ENCODE peak calls at places on chromosomes 3 and 15, in ten cellular contexts. K, B, E, J, D, S, X, Q, P and Z are unnamed samples.

GRCh38 chr3:136778865-136779264 is 26.7 kb upstream of the STAG1 start:
- ATAC-seq in Q (no peak), J (no peak), P (peak), B (no peak), D (no peak), K (no peak), S (no peak), E (no peak), X (no peak), Z (peak)

GRCh38 chr15:88852476-88852875 is 42.9 kb downstream of the HAPLN3 start:
- ATAC-seq in Q (no peak), D (no peak), B (no peak), S (no peak), P (no peak), E (no peak), J (no peak), X (no peak), K (no peak), Z (no peak)

GRCh38 chr3:99857278-99857677 is 39.6 kb downstream of the CMSS1 start:
- ATAC-seq in S (peak), X (no peak), Q (no peak), E (no peak), J (no peak), D (no peak), P (no peak), K (no peak), B (no peak), Z (no peak)

GRCh38 chr15:46411900-46412299 is 777.1 kb downstream of the SQOR start:
- ATAC-seq in X (no peak), D (no peak), S (no peak), K (no peak), J (no peak), B (no peak), E (no peak), Q (no peak), P (no peak), Z (no peak)

GRCh38 chr15:55197362-55197705 is 593 bp upstream of the RSL24D1 start:
- ATAC-seq in K (no peak), S (no peak), X (no peak), Q (no peak), J (peak), D (peak), B (no peak), E (peak), P (no peak), Z (peak)

GRCh38 chr15:101148166-101148880 is 103.5 kb downstream of the CHSY1 start:
- ATAC-seq in Q (peak), X (peak), K (no peak), P (no peak), J (no peak), D (no peak), S (no peak), B (peak), E (no peak), Z (no peak)

GRCh38 chr3:100761211-100761921 is 52.1 kb downstream of the TFG start:
- ATAC-seq in S (peak), P (peak), K (no peak), B (peak), J (peak), Q (peak), X (no peak), D (peak), E (peak), Z (peak)

GRCh38 chr15:90190606-90191343 is 10.4 kb upstream of the SEMA4B start:
- ATAC-seq in S (no peak), D (no peak), P (peak), E (no peak), B (no peak), K (no peak), J (peak), X (peak), Q (no peak), Z (no peak)

GRCh38 chr3:19272296-19272695 is 124.0 kb downstream of the KCNH8 start:
- ATAC-seq in D (no peak), J (no peak), Q (no peak), B (no peak), P (no peak), X (no peak), S (no peak), K (no peak), E (no peak), Z (no peak)

GRCh38 chr3:73568371-73568862 is 56.3 kb downstream of the PDZRN3 start:
- ATAC-seq in K (no peak), J (no peak), P (no peak), B (peak), X (no peak), S (no peak), Q (no peak), D (no peak), E (no peak), Z (no peak)

GRCh38 chr3:176950743-176951142 is 246.5 kb downstream of the TBL1XR1 start:
- ATAC-seq in P (peak), J (peak), S (no peak), K (no peak), Q (no peak), D (peak), X (no peak), E (peak), B (peak), Z (no peak)

GRCh38 chr3:139934557-139935070 is 371 bp upstream of the CLSTN2 start:
- ATAC-seq in E (no peak), J (peak), P (peak), K (peak), B (peak), S (peak), Q (peak), D (peak), X (peak), Z (peak)

GRCh38 chr15:92954578-92954977 is 54.5 kb downstream of the CHD2 start:
- ATAC-seq in E (no peak), P (no peak), D (no peak), S (no peak), B (no peak), X (no peak), J (no peak), K (no peak), Q (peak), Z (peak)

GRCh38 chr3:65936908-65937638 is 101.6 kb downstream of the MAGI1 start:
- ATAC-seq in P (no peak), E (no peak), J (no peak), S (no peak), Q (peak), K (peak), D (no peak), X (no peak), B (peak), Z (no peak)

GRCh38 chr15:98124576-98124975 is 164.1 kb downstream of the ARRDC4 start:
- ATAC-seq in S (no peak), J (no peak), D (no peak), X (no peak), P (peak), Q (no peak), B (no peak), K (no peak), E (no peak), Z (no peak)

GRCh38 chr3:99843590-99844260 is 26.1 kb downstream of the CMSS1 start:
- ATAC-seq in J (peak), S (peak), B (peak), D (no peak), P (no peak), K (peak), Q (peak), X (peak), E (peak), Z (peak)

GRCh38 chr15:58458076-58458475 is 26.3 kb downstream of the LIPC start:
- ATAC-seq in X (no peak), D (no peak), S (no peak), P (no peak), J (no peak), K (no peak), E (no peak), B (peak), Q (peak), Z (no peak)

GRCh38 chr3:19226516-19226915 is 78.2 kb downstream of the KCNH8 start:
- ATAC-seq in J (no peak), S (no peak), K (no peak), E (no peak), X (no peak), Q (no peak), P (no peak), D (no peak), B (no peak), Z (no peak)

GRCh38 chr15:77045985-77046384 is 24.9 kb downstream of the TSPAN3 start:
- ATAC-seq in D (no peak), E (no peak), Q (no peak), J (no peak), B (no peak), K (no peak), S (no peak), X (no peak), P (no peak), Z (no peak)

GRCh38 chr3:79361748-79362378 is 405.9 kb downstream of the ROBO1 start:
- ATAC-seq in E (peak), D (no peak), B (no peak), S (no peak), X (no peak), P (peak), K (no peak), J (peak), Q (peak), Z (peak)

GRCh38 chr3:106573605-106574004 is 704.8 kb upstream of the CBLB start:
- ATAC-seq in S (no peak), B (no peak), P (no peak), K (no peak), E (no peak), J (no peak), Q (no peak), X (no peak), D (no peak), Z (no peak)

GRCh38 chr15:65323071-65323511 is 18.6 kb downstream of the RNU5B-1 start:
- ATAC-seq in D (no peak), P (no peak), K (no peak), J (no peak), E (no peak), B (peak), X (no peak), Q (peak), S (no peak), Z (peak)

GRCh38 chr3:162540421-162540820 is 1043.8 kb downstream of the OTOL1 start:
- ATAC-seq in D (no peak), X (no peak), S (no peak), Q (no peak), J (no peak), K (no peak), P (no peak), B (no peak), E (no peak), Z (no peak)

GRCh38 chr15:32105258-32106248 is 75.2 kb downstream of the CHRNA7 start:
- ATAC-seq in Q (no peak), B (peak), S (no peak), K (no peak), P (no peak), X (no peak), J (no peak), E (no peak), D (no peak), Z (no peak)

GRCh38 chr3:125211523-125212095 is 939 bp downstream of the SLC12A8 start:
- ATAC-seq in S (no peak), X (no peak), E (peak), B (peak), J (peak), P (peak), K (peak), D (no peak), Q (no peak), Z (no peak)

GRCh38 chr15:56982987-56983386 is 64.5 kb downstream of the TCF12 start:
- ATAC-seq in P (no peak), K (no peak), B (no peak), X (no peak), Q (peak), D (peak), E (no peak), J (no peak), S (no peak), Z (no peak)

GRCh38 chr3:71616571-71617021 is 33.1 kb upstream of the FOXP1 start:
- ATAC-seq in B (no peak), X (no peak), E (no peak), Q (no peak), S (peak), K (no peak), D (peak), J (no peak), P (no peak), Z (no peak)

GRCh38 chr15:68389936-68390790 is 41.8 kb downstream of the ITGA11 start:
- ATAC-seq in S (peak), K (no peak), J (no peak), B (peak), D (peak), X (no peak), P (peak), E (peak), Q (peak), Z (peak)

GRCh38 chr3:196292281-196292923 is 4.9 kb upstream of the PCYT1A start:
- ATAC-seq in Q (no peak), X (no peak), D (no peak), E (no peak), B (no peak), J (no peak), P (no peak), K (no peak), S (no peak), Z (no peak)

GRCh38 chr3:188631291-188632010 is 477.5 kb downstream of the LPP start:
- ATAC-seq in E (peak), B (no peak), K (no peak), J (peak), P (peak), S (peak), Q (no peak), X (no peak), D (no peak), Z (peak)

GRCh38 chr15:85404922-85405293 is 24.5 kb downstream of the AKAP13 start:
- ATAC-seq in P (peak), E (peak), K (no peak), X (no peak), Q (no peak), D (peak), B (peak), S (no peak), J (no peak), Z (peak)

GRCh38 chr15:72368895-72369294 is 6.9 kb downstream of the HEXA start:
- ATAC-seq in S (no peak), Q (peak), E (no peak), B (peak), P (no peak), D (no peak), K (no peak), X (peak), J (no peak), Z (no peak)

GRCh38 chr3:99548674-99549073 is 89.7 kb upstream of the COL8A1 start:
- ATAC-seq in K (no peak), Q (no peak), P (peak), S (no peak), D (no peak), J (no peak), X (no peak), E (no peak), B (peak), Z (no peak)

GRCh38 chr3:125055165-125055912 is 458 bp downstream of the HEG1 start:
- ATAC-seq in B (no peak), D (peak), S (peak), E (no peak), K (peak), P (no peak), Q (no peak), X (peak), J (peak), Z (peak)

GRCh38 chr15:91408476-91409076 is 308.5 kb downstream of the SV2B start:
- ATAC-seq in S (no peak), E (no peak), Q (peak), D (no peak), B (peak), P (no peak), J (no peak), X (no peak), K (peak), Z (no peak)

GRCh38 chr3:109927726-109928125 is 590.4 kb upstream of the DPPA4 start:
- ATAC-seq in S (no peak), P (no peak), X (no peak), J (no peak), D (no peak), K (no peak), B (no peak), Q (no peak), E (no peak), Z (peak)

GRCh38 chr15:35603298-35603697 is 57.3 kb upstream of the DPH6 start:
- ATAC-seq in J (no peak), P (peak), Q (no peak), D (no peak), B (no peak), K (no peak), E (peak), X (no peak), S (no peak), Z (no peak)

GRCh38 chr3:72889310-72890165 is 1.7 kb downstream of the GXYLT2 start:
- ATAC-seq in Q (no peak), P (no peak), S (no peak), D (no peak), E (no peak), B (no peak), X (no peak), K (no peak), J (no peak), Z (no peak)